ENCODE peak calls at places on chromosomes 12 and 14, in seven cellular contexts. D is upper lobe of right lung; W is CD8-positive, alpha-beta T cell; F is keratinocyte; R is GM12865; V is upper lobe of left lung; N is osteocyte. Z is an unnamed sample.

GRCh38 chr12:21773263-21773741 is 1.2 kb downstream of the KCNJ8 start:
- DNase-seq in D (peak), W (no peak), F (no peak), R (no peak), V (peak), N (no peak), Z (peak)

GRCh38 chr12:3455312-3455711 is 35.7 kb upstream of the PRMT8 start:
- DNase-seq in D (no peak), W (no peak), F (peak), R (no peak), V (no peak), N (no peak), Z (no peak)

GRCh38 chr14:37508500-37508899 is 86.5 kb downstream of the FOXA1 start:
- DNase-seq in D (no peak), W (no peak), F (no peak), R (no peak), V (no peak), N (no peak), Z (no peak)

GRCh38 chr12:24510581-24511125 is 438.2 kb downstream of the BCAT1 start:
- DNase-seq in D (no peak), W (no peak), F (no peak), R (no peak), V (no peak), N (no peak), Z (no peak)

GRCh38 chr14:99231850-99232401 is 40.1 kb downstream of the BCL11B start:
- DNase-seq in D (no peak), W (no peak), F (no peak), R (no peak), V (no peak), N (no peak), Z (peak)

GRCh38 chr12:88816201-88816600 is 235.9 kb upstream of the KITLG start:
- DNase-seq in D (no peak), W (no peak), F (no peak), R (no peak), V (no peak), N (no peak), Z (no peak)

GRCh38 chr12:120959111-120959878 is 19.0 kb upstream of the HNF1A start:
- DNase-seq in D (no peak), W (no peak), F (no peak), R (no peak), V (no peak), N (no peak), Z (no peak)

GRCh38 chr12:32989705-32990104 is 93.1 kb upstream of the PKP2 start:
- DNase-seq in D (no peak), W (no peak), F (no peak), R (no peak), V (no peak), N (no peak), Z (no peak)

GRCh38 chr12:79934309-79935020 is 432 bp downstream of the PPP1R12A start:
- DNase-seq in D (peak), W (no peak), F (no peak), R (no peak), V (peak), N (no peak), Z (peak)

GRCh38 chr12:2354151-2354991 is 301.6 kb downstream of the CACNA1C start:
- DNase-seq in D (no peak), W (no peak), F (no peak), R (peak), V (no peak), N (no peak), Z (no peak)

GRCh38 chr14:105493921-105494605 is 3.0 kb downstream of the TEDC1 start:
- DNase-seq in D (peak), W (no peak), F (no peak), R (peak), V (peak), N (no peak), Z (no peak)

GRCh38 chr14:104824353-104824997 is 23.6 kb downstream of the ZBTB42 start:
- DNase-seq in D (no peak), W (no peak), F (no peak), R (no peak), V (no peak), N (no peak), Z (no peak)

GRCh38 chr12:49389092-49389703 is 21.9 kb downstream of the SPATS2 start:
- DNase-seq in D (peak), W (peak), F (no peak), R (no peak), V (peak), N (no peak), Z (no peak)

GRCh38 chr12:52147367-52147972 is 44.3 kb downstream of the KRT80 start:
- DNase-seq in D (peak), W (no peak), F (no peak), R (no peak), V (peak), N (peak), Z (no peak)

GRCh38 chr12:64912501-64912900 is 88.1 kb downstream of the TBC1D30 start:
- DNase-seq in D (no peak), W (no peak), F (no peak), R (no peak), V (no peak), N (no peak), Z (no peak)

GRCh38 chr12:4720637-4720995 is 416 bp downstream of the GALNT8 start:
- DNase-seq in D (no peak), W (no peak), F (no peak), R (no peak), V (no peak), N (no peak), Z (no peak)

GRCh38 chr12:77830952-77831351 is 258 bp downstream of the NAV3 start:
- DNase-seq in D (no peak), W (no peak), F (no peak), R (no peak), V (no peak), N (no peak), Z (no peak)

GRCh38 chr12:45192707-45193106 is 23.2 kb upstream of the ANO6 start:
- DNase-seq in D (no peak), W (no peak), F (no peak), R (no peak), V (no peak), N (no peak), Z (no peak)

GRCh38 chr14:22648506-22648905 is 4.4 kb upstream of the OR6J1 start:
- DNase-seq in D (no peak), W (no peak), F (no peak), R (no peak), V (no peak), N (no peak), Z (no peak)

GRCh38 chr12:42590324-42590934 is 883 bp upstream of the PRICKLE1 start:
- DNase-seq in D (no peak), W (no peak), F (no peak), R (peak), V (peak), N (no peak), Z (no peak)

GRCh38 chr12:43655586-43655985 is 103.0 kb downstream of the PUS7L start:
- DNase-seq in D (no peak), W (no peak), F (no peak), R (no peak), V (no peak), N (no peak), Z (no peak)

GRCh38 chr12:28222081-28222700 is 31.9 kb downstream of the CCDC91 start:
- DNase-seq in D (no peak), W (peak), F (no peak), R (peak), V (no peak), N (no peak), Z (no peak)

GRCh38 chr12:88418856-88419497 is 161.3 kb downstream of the KITLG start:
- DNase-seq in D (no peak), W (no peak), F (no peak), R (no peak), V (no peak), N (no peak), Z (no peak)

GRCh38 chr14:50741571-50741970 is 73.5 kb upstream of the SAV1 start:
- DNase-seq in D (no peak), W (no peak), F (no peak), R (peak), V (no peak), N (no peak), Z (no peak)

GRCh38 chr12:108457006-108457733 is 57.9 kb upstream of the FICD start:
- DNase-seq in D (no peak), W (no peak), F (no peak), R (peak), V (no peak), N (no peak), Z (peak)

GRCh38 chr12:52331833-52332232 is 10.6 kb upstream of the KRT83 start:
- DNase-seq in D (no peak), W (no peak), F (no peak), R (no peak), V (no peak), N (no peak), Z (no peak)

GRCh38 chr12:6335451-6336078 is 6.3 kb downstream of the TNFRSF1A start:
- DNase-seq in D (peak), W (peak), F (no peak), R (peak), V (peak), N (no peak), Z (peak)

GRCh38 chr12:176321-177181 is 37.4 kb downstream of the SLC6A12 start:
- DNase-seq in D (no peak), W (no peak), F (no peak), R (no peak), V (no peak), N (no peak), Z (no peak)

GRCh38 chr14:91796622-91797347 is 64.9 kb upstream of the CATSPERB start:
- DNase-seq in D (no peak), W (no peak), F (no peak), R (no peak), V (no peak), N (no peak), Z (no peak)

GRCh38 chr12:12008232-12008850 is 62.4 kb upstream of the BCL2L14 start:
- DNase-seq in D (no peak), W (no peak), F (no peak), R (peak), V (no peak), N (no peak), Z (peak)

GRCh38 chr12:66273147-66273546 is 29.1 kb upstream of the HELB start:
- DNase-seq in D (no peak), W (no peak), F (no peak), R (no peak), V (no peak), N (no peak), Z (no peak)

GRCh38 chr14:20698018-20698329 is 9.4 kb downstream of the ANG start:
- DNase-seq in D (no peak), W (no peak), F (no peak), R (no peak), V (no peak), N (no peak), Z (no peak)
- TF ChIP-seq CTCF in D (no peak), W (peak), F (no peak), R (no peak), V (no peak), N (no peak), Z (no peak)

DNA sequence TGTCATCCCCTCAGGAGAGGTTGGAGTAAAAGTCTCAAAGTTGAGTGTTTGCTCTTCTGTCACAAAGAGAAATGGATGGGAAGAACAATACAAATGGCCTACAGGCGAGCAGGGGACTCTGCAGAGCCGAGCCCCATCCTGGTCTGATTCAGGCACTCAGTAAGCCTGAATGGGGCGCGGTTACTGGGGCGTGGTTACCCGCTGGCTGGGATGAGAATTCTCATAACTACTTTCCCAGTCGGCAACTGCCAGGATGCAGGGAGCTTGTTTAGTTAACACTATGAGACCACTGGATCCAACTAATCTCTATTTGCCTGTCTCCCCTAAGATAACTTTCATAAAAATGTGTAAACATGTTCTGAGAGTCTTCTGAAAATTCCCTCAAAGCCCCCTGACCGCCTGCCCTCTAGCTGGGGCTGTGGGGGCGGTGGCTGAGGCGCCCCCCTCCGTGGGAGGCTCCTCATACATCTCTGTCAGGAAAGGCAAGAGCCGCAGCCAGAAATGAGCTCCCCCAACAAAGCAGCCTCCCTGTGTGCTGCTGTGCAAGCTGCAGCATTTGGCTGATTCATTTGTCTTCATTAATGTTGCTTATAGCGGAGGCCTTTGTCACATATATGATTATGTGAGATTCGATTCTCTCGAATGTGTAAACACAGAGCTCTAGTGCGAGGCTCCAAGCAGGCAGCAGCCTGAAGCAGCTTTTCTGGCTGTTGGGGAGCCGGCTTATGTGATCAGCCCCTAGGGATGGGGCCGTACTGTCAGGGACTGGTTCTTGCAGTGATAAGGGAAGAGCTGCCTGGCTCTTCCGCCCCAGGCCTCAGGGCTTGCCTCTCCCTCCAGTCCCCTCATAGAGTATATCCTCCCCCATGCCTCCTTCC is 126.1 kb upstream of the ARHGAP5 start:
- DNase-seq in D (no peak), W (no peak), F (no peak), R (no peak), V (peak), N (no peak), Z (peak)
- TF ChIP-seq CTCF in D (no peak), W (no peak), F (no peak), R (no peak), V (no peak), N (no peak), Z (peak)

GRCh38 chr14:68940614-68941185 is 38.4 kb downstream of the ACTN1 start:
- DNase-seq in D (no peak), W (no peak), F (no peak), R (no peak), V (no peak), N (no peak), Z (no peak)

GRCh38 chr14:68943107-68943506 is 36.0 kb downstream of the ACTN1 start:
- DNase-seq in D (no peak), W (no peak), F (no peak), R (no peak), V (no peak), N (no peak), Z (no peak)

GRCh38 chr14:68942281-68943035 is 36.6 kb downstream of the ACTN1 start:
- DNase-seq in D (no peak), W (no peak), F (no peak), R (no peak), V (no peak), N (no peak), Z (no peak)

GRCh38 chr14:68939893-68940613 is 39.0 kb downstream of the ACTN1 start:
- DNase-seq in D (no peak), W (no peak), F (no peak), R (no peak), V (no peak), N (peak), Z (no peak)

GRCh38 chr14:68941820-68942219 is 37.3 kb downstream of the ACTN1 start:
- DNase-seq in D (no peak), W (no peak), F (peak), R (no peak), V (no peak), N (peak), Z (no peak)
- TF ChIP-seq CTCF in D (peak), W (no peak), F (peak), R (peak), V (no peak), N (peak), Z (no peak)

GRCh38 chr14:96102071-96102856 is 63.1 kb downstream of the C14orf132 start:
- DNase-seq in D (no peak), W (no peak), F (no peak), R (no peak), V (no peak), N (no peak), Z (no peak)
- TF ChIP-seq CTCF in D (no peak), W (no peak), F (no peak), R (no peak), V (no peak), N (no peak), Z (no peak)

GRCh38 chr14:74419086-74419485 is 6.9 kb downstream of the SYNDIG1L start:
- DNase-seq in D (no peak), W (no peak), F (no peak), R (no peak), V (no peak), N (no peak), Z (no peak)

GRCh38 chr14:74417201-74417600 is 8.8 kb downstream of the SYNDIG1L start:
- DNase-seq in D (no peak), W (no peak), F (no peak), R (no peak), V (no peak), N (no peak), Z (no peak)

GRCh38 chr14:74414793-74415437 is 11.1 kb downstream of the SYNDIG1L start:
- DNase-seq in D (no peak), W (no peak), F (no peak), R (peak), V (no peak), N (no peak), Z (no peak)

GRCh38 chr14:74417611-74418010 is 8.4 kb downstream of the SYNDIG1L start:
- DNase-seq in D (no peak), W (no peak), F (no peak), R (no peak), V (no peak), N (no peak), Z (no peak)

GRCh38 chr14:74418031-74418430 is 8.0 kb downstream of the SYNDIG1L start:
- DNase-seq in D (no peak), W (no peak), F (no peak), R (no peak), V (no peak), N (no peak), Z (no peak)
- TF ChIP-seq CTCF in D (no peak), W (no peak), F (no peak), R (no peak), V (no peak), N (no peak), Z (no peak)

DNA sequence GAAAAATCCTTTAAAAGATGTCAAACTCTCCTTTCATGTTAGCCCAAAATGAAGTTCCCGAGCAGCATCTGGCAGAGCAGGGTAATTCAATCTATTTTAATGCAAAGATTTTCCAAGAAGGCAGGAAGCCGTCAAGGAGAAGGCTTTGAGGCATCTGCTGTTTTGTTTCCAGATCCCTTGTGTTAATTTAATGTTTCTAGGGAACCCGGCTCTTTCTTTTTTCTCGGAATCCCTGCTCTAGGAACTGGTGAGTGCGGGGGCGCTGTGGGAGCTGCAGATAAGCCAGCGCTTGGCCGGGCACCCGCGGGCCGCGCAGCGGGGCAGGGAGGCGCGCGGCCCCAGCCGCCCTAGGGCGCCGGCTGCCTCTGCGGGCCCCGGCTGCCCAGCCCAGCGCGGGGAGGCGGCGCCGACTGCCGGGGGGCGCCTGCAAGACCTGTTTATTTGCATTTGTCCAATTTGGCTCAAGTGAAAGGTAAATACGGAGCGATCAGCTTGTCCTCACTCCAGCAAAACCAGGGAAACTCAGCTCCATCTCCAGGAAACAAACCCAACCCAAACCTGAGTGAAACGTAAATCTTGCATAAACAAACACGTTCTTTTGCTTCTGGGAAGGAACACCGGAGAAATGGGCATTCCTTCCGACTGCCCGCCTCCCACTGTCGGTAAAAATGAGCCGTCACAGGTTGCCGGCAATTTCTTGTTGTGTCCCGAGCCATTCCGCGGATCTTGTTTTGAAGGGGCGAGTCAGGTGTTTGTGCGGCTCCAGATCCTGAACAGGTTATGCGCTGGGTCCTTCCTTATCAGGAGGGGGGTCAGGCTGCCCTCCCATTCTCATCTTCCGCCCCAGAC is 65.1 kb downstream of the CRADD start:
- DNase-seq in D (peak), W (peak), F (no peak), R (peak), V (peak), N (peak), Z (peak)
- TF ChIP-seq CTCF in D (peak), W (no peak), F (peak), R (peak), V (peak), N (peak), Z (peak)

GRCh38 chr12:95577820-95578219 is 26.5 kb upstream of the USP44 start:
- DNase-seq in D (no peak), W (no peak), F (no peak), R (no peak), V (no peak), N (no peak), Z (no peak)

GRCh38 chr12:95583933-95584332 is 32.7 kb upstream of the USP44 start:
- DNase-seq in D (no peak), W (no peak), F (no peak), R (no peak), V (no peak), N (no peak), Z (no peak)

DNA sequence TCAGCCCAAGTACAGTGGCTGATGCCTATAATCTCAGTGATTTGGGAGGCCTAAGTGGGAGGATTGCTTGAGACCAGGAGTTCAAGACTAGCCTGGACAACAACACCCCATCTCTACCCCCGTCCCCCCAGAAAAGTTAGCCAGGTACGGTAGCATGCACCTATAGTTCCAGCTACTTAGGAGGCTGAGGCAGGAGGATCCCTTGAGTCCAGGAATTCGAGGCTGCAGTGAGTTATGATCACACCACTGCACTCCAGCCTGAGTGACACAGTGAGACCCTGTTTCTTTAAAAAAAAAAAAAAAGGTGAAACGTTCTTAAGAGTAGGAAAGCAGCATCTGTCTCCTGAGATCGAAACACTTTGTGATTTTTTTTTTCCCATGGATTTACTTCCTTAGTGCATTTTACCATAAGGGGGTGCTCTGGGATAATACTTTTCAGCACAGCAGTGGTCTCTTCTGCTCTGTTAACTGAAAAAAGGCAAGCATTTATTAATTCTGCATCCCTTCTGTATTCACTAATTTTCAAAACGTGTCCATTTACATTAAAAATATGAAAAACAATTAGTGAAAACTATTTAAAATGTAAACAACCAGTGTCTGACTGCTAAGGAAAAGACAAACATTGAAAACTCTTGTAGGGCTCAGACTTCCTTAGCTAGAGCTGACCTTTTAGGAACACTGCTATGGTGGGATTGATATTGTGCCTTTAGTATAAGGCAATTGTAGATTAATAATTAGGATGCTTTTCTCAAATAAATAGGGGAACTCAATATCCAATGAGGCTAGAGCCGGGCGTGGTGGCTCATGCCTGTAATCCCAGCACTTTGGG is 31.2 kb upstream of the USP44 start:
- DNase-seq in D (no peak), W (no peak), F (no peak), R (no peak), V (no peak), N (no peak), Z (no peak)
- TF ChIP-seq CTCF in D (peak), W (no peak), F (peak), R (no peak), V (peak), N (peak), Z (peak)